ENCODE peak calls at places on chromosome 4, in seven cellular contexts. One of them, this sample, is unnamed.

GRCh38 chr4:75344915-75345314 is 169.3 kb downstream of the RCHY1 start:
- DNase-seq in hepatocyte: peak; percentile 14
- DNase-seq in adipocyte: peak; percentile 77
- DNase-seq in psoas muscle: no peak
- DNase-seq in CD8-positive, alpha-beta memory T cell: no peak
- DNase-seq in right lobe of liver: no peak
- DNase-seq in CD8-positive, alpha-beta T cell: no peak
- DNase-seq in this sample: no peak

GRCh38 chr4:73620115-73620792 is at the start of gene RASSF6:
- DNase-seq in hepatocyte: peak; percentile 91
- DNase-seq in adipocyte: no peak
- DNase-seq in psoas muscle: no peak
- DNase-seq in CD8-positive, alpha-beta memory T cell: no peak
- DNase-seq in right lobe of liver: peak; percentile 74
- DNase-seq in CD8-positive, alpha-beta T cell: no peak
- DNase-seq in this sample: peak; percentile 73

GRCh38 chr4:144899393-144899792 is 198.6 kb downstream of the ANAPC10 start:
- DNase-seq in hepatocyte: no peak
- DNase-seq in adipocyte: no peak
- DNase-seq in psoas muscle: no peak
- DNase-seq in CD8-positive, alpha-beta memory T cell: no peak
- DNase-seq in right lobe of liver: no peak
- DNase-seq in CD8-positive, alpha-beta T cell: no peak
- DNase-seq in this sample: no peak

GRCh38 chr4:83371936-83372335 is 37.3 kb upstream of the HPSE start:
- DNase-seq in hepatocyte: peak; percentile 52
- DNase-seq in adipocyte: no peak
- DNase-seq in psoas muscle: no peak
- DNase-seq in CD8-positive, alpha-beta memory T cell: no peak
- DNase-seq in right lobe of liver: no peak
- DNase-seq in CD8-positive, alpha-beta T cell: no peak
- DNase-seq in this sample: no peak

GRCh38 chr4:7383251-7383650 is 51.5 kb downstream of the PSAPL1 start:
- DNase-seq in hepatocyte: no peak
- DNase-seq in adipocyte: no peak
- DNase-seq in psoas muscle: no peak
- DNase-seq in CD8-positive, alpha-beta memory T cell: no peak
- DNase-seq in right lobe of liver: no peak
- DNase-seq in CD8-positive, alpha-beta T cell: no peak
- DNase-seq in this sample: no peak

GRCh38 chr4:62210521-62210920 is 1010.4 kb downstream of the ADGRL3 start:
- DNase-seq in hepatocyte: no peak
- DNase-seq in adipocyte: no peak
- DNase-seq in psoas muscle: no peak
- DNase-seq in CD8-positive, alpha-beta memory T cell: no peak
- DNase-seq in right lobe of liver: no peak
- DNase-seq in CD8-positive, alpha-beta T cell: no peak
- DNase-seq in this sample: no peak

GRCh38 chr4:40933272-40934053 is 183.7 kb downstream of the NSUN7 start:
- DNase-seq in hepatocyte: no peak
- DNase-seq in adipocyte: no peak
- DNase-seq in psoas muscle: peak; percentile 63
- DNase-seq in CD8-positive, alpha-beta memory T cell: no peak
- DNase-seq in right lobe of liver: no peak
- DNase-seq in CD8-positive, alpha-beta T cell: no peak
- DNase-seq in this sample: no peak

GRCh38 chr4:98564847-98565246 is 93.6 kb downstream of the TSPAN5 start:
- DNase-seq in hepatocyte: no peak
- DNase-seq in adipocyte: no peak
- DNase-seq in psoas muscle: no peak
- DNase-seq in CD8-positive, alpha-beta memory T cell: no peak
- DNase-seq in right lobe of liver: no peak
- DNase-seq in CD8-positive, alpha-beta T cell: no peak
- DNase-seq in this sample: peak; percentile 52

GRCh38 chr4:7629855-7630254 is 195.1 kb upstream of the PSAPL1 start:
- DNase-seq in hepatocyte: no peak
- DNase-seq in adipocyte: no peak
- DNase-seq in psoas muscle: no peak
- DNase-seq in CD8-positive, alpha-beta memory T cell: no peak
- DNase-seq in right lobe of liver: no peak
- DNase-seq in CD8-positive, alpha-beta T cell: no peak
- DNase-seq in this sample: no peak

GRCh38 chr4:164800786-164801185 is 46.9 kb downstream of the SMIM31 start:
- DNase-seq in hepatocyte: no peak
- DNase-seq in adipocyte: no peak
- DNase-seq in psoas muscle: no peak
- DNase-seq in CD8-positive, alpha-beta memory T cell: no peak
- DNase-seq in right lobe of liver: no peak
- DNase-seq in CD8-positive, alpha-beta T cell: no peak
- DNase-seq in this sample: no peak

GRCh38 chr4:101667348-101667747 is 123.2 kb upstream of the BANK1 start:
- DNase-seq in hepatocyte: no peak
- DNase-seq in adipocyte: no peak
- DNase-seq in psoas muscle: no peak
- DNase-seq in CD8-positive, alpha-beta memory T cell: no peak
- DNase-seq in right lobe of liver: no peak
- DNase-seq in CD8-positive, alpha-beta T cell: no peak
- DNase-seq in this sample: no peak

GRCh38 chr4:138175337-138175794 is 66.8 kb downstream of the SLC7A11 start:
- DNase-seq in hepatocyte: peak; percentile 81
- DNase-seq in adipocyte: peak; percentile 52
- DNase-seq in psoas muscle: no peak
- DNase-seq in CD8-positive, alpha-beta memory T cell: no peak
- DNase-seq in right lobe of liver: peak; percentile 21
- DNase-seq in CD8-positive, alpha-beta T cell: no peak
- DNase-seq in this sample: no peak

GRCh38 chr4:100314057-100314456 is 123.8 kb upstream of the DDIT4L start:
- DNase-seq in hepatocyte: no peak
- DNase-seq in adipocyte: no peak
- DNase-seq in psoas muscle: no peak
- DNase-seq in CD8-positive, alpha-beta memory T cell: no peak
- DNase-seq in right lobe of liver: no peak
- DNase-seq in CD8-positive, alpha-beta T cell: no peak
- DNase-seq in this sample: peak; percentile 47

GRCh38 chr4:74218201-74218600 is 60.3 kb downstream of the MTHFD2L start:
- DNase-seq in hepatocyte: no peak
- DNase-seq in adipocyte: peak; percentile 25
- DNase-seq in psoas muscle: no peak
- DNase-seq in CD8-positive, alpha-beta memory T cell: no peak
- DNase-seq in right lobe of liver: no peak
- DNase-seq in CD8-positive, alpha-beta T cell: no peak
- DNase-seq in this sample: no peak

GRCh38 chr4:140152760-140153418 is 1.1 kb downstream of the MAML3 start:
- DNase-seq in hepatocyte: peak; percentile 76
- DNase-seq in adipocyte: peak; percentile 75
- DNase-seq in psoas muscle: peak; percentile 76
- DNase-seq in CD8-positive, alpha-beta memory T cell: peak; percentile 36
- DNase-seq in right lobe of liver: peak; percentile 71
- DNase-seq in CD8-positive, alpha-beta T cell: peak; percentile 54
- DNase-seq in this sample: peak; percentile 71

GRCh38 chr4:40152642-40153041 is 44.2 kb upstream of the RHOH start:
- DNase-seq in hepatocyte: no peak
- DNase-seq in adipocyte: no peak
- DNase-seq in psoas muscle: no peak
- DNase-seq in CD8-positive, alpha-beta memory T cell: peak; percentile 6
- DNase-seq in right lobe of liver: no peak
- DNase-seq in CD8-positive, alpha-beta T cell: peak; percentile 44
- DNase-seq in this sample: no peak

GRCh38 chr4:42396361-42397255 is 680 bp upstream of the SHISA3 start:
- DNase-seq in hepatocyte: no peak
- DNase-seq in adipocyte: no peak
- DNase-seq in psoas muscle: peak; percentile 52
- DNase-seq in CD8-positive, alpha-beta memory T cell: no peak
- DNase-seq in right lobe of liver: no peak
- DNase-seq in CD8-positive, alpha-beta T cell: no peak
- DNase-seq in this sample: peak; percentile 49

GRCh38 chr4:181966084-181966483 is 277.1 kb upstream of the TENM3 start:
- DNase-seq in hepatocyte: no peak
- DNase-seq in adipocyte: peak; percentile 60
- DNase-seq in psoas muscle: no peak
- DNase-seq in CD8-positive, alpha-beta memory T cell: no peak
- DNase-seq in right lobe of liver: no peak
- DNase-seq in CD8-positive, alpha-beta T cell: no peak
- DNase-seq in this sample: no peak

GRCh38 chr4:86640469-86640868 is 46.4 kb downstream of the PTPN13 start:
- DNase-seq in hepatocyte: no peak
- DNase-seq in adipocyte: no peak
- DNase-seq in psoas muscle: no peak
- DNase-seq in CD8-positive, alpha-beta memory T cell: no peak
- DNase-seq in right lobe of liver: no peak
- DNase-seq in CD8-positive, alpha-beta T cell: no peak
- DNase-seq in this sample: no peak

GRCh38 chr4:19636451-19636850 is 615.3 kb upstream of the SLIT2 start:
- DNase-seq in hepatocyte: no peak
- DNase-seq in adipocyte: peak; percentile 69
- DNase-seq in psoas muscle: no peak
- DNase-seq in CD8-positive, alpha-beta memory T cell: no peak
- DNase-seq in right lobe of liver: no peak
- DNase-seq in CD8-positive, alpha-beta T cell: no peak
- DNase-seq in this sample: no peak

GRCh38 chr4:184528713-184529112 is 54.4 kb upstream of the IRF2 start:
- DNase-seq in hepatocyte: no peak
- DNase-seq in adipocyte: no peak
- DNase-seq in psoas muscle: no peak
- DNase-seq in CD8-positive, alpha-beta memory T cell: no peak
- DNase-seq in right lobe of liver: no peak
- DNase-seq in CD8-positive, alpha-beta T cell: no peak
- DNase-seq in this sample: no peak

GRCh38 chr4:184534511-184535391 is 60.4 kb upstream of the IRF2 start:
- DNase-seq in hepatocyte: peak; percentile 29
- DNase-seq in adipocyte: peak; percentile 84
- DNase-seq in psoas muscle: no peak
- DNase-seq in CD8-positive, alpha-beta memory T cell: peak; percentile 52
- DNase-seq in right lobe of liver: no peak
- DNase-seq in CD8-positive, alpha-beta T cell: no peak
- DNase-seq in this sample: no peak

GRCh38 chr4:184526228-184526627 is 51.9 kb upstream of the IRF2 start:
- DNase-seq in hepatocyte: no peak
- DNase-seq in adipocyte: no peak
- DNase-seq in psoas muscle: no peak
- DNase-seq in CD8-positive, alpha-beta memory T cell: no peak
- DNase-seq in right lobe of liver: no peak
- DNase-seq in CD8-positive, alpha-beta T cell: no peak
- DNase-seq in this sample: no peak

DNA sequence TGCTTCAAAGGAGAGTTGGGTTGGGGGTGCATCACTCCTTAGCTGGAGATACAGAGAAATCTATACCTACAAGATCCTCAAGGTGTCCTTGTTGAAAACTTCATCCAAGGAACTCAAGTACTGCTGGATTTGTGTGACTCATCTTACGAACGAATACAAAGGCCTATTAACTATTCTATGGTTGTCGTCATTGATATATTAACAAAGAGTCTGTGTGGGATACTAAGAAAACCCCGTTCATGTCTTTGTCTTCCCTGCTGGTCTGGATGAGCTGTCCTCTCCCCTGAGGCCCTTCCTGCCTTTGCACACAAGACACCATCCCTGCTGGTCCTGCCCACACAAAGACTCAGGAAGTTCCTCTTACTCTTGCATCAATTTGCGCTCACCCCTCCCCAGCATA is 54.9 kb upstream of the IRF2 start:
- DNase-seq in hepatocyte: no peak
- DNase-seq in adipocyte: no peak
- DNase-seq in psoas muscle: no peak
- DNase-seq in CD8-positive, alpha-beta memory T cell: no peak
- DNase-seq in right lobe of liver: no peak
- DNase-seq in CD8-positive, alpha-beta T cell: no peak
- DNase-seq in this sample: no peak
- H3K27me3 ChIP-seq in hepatocyte: no peaks in the 10 kb centered on the region
- H3K27me3 ChIP-seq in adipocyte: no peaks in the 10 kb centered on the region
- H3K27me3 ChIP-seq in psoas muscle: no peaks in the 10 kb centered on the region
- H3K27me3 ChIP-seq in CD8-positive, alpha-beta memory T cell: no peaks in the 10 kb centered on the region
- H3K27me3 ChIP-seq in right lobe of liver: no peaks in the 10 kb centered on the region
- H3K27me3 ChIP-seq in CD8-positive, alpha-beta T cell: no peaks in the 10 kb centered on the region
- H3K27me3 ChIP-seq in this sample: no peaks in the 10 kb centered on the region

GRCh38 chr4:8724436-8725070 is 132.0 kb downstream of the CPZ start:
- DNase-seq in hepatocyte: no peak
- DNase-seq in adipocyte: no peak
- DNase-seq in psoas muscle: peak; percentile 13
- DNase-seq in CD8-positive, alpha-beta memory T cell: no peak
- DNase-seq in right lobe of liver: peak; percentile 8
- DNase-seq in CD8-positive, alpha-beta T cell: no peak
- DNase-seq in this sample: no peak
- H3K27me3 ChIP-seq in hepatocyte: peaks cover 15% of the 10 kb centered on the region
- H3K27me3 ChIP-seq in adipocyte: peaks cover 36% of the 10 kb centered on the region
- H3K27me3 ChIP-seq in psoas muscle: no peaks in the 10 kb centered on the region
- H3K27me3 ChIP-seq in CD8-positive, alpha-beta memory T cell: no peaks in the 10 kb centered on the region
- H3K27me3 ChIP-seq in right lobe of liver: no peaks in the 10 kb centered on the region
- H3K27me3 ChIP-seq in CD8-positive, alpha-beta T cell: no peaks in the 10 kb centered on the region
- H3K27me3 ChIP-seq in this sample: no peaks in the 10 kb centered on the region

GRCh38 chr4:5885733-5886132 is 7.2 kb downstream of the CRMP1 start:
- DNase-seq in hepatocyte: no peak
- DNase-seq in adipocyte: no peak
- DNase-seq in psoas muscle: no peak
- DNase-seq in CD8-positive, alpha-beta memory T cell: no peak
- DNase-seq in right lobe of liver: no peak
- DNase-seq in CD8-positive, alpha-beta T cell: no peak
- DNase-seq in this sample: no peak

GRCh38 chr4:5882947-5883346 is 9.9 kb downstream of the CRMP1 start:
- DNase-seq in hepatocyte: no peak
- DNase-seq in adipocyte: no peak
- DNase-seq in psoas muscle: no peak
- DNase-seq in CD8-positive, alpha-beta memory T cell: no peak
- DNase-seq in right lobe of liver: no peak
- DNase-seq in CD8-positive, alpha-beta T cell: no peak
- DNase-seq in this sample: no peak

GRCh38 chr4:5883916-5884315 is 9.0 kb downstream of the CRMP1 start:
- DNase-seq in hepatocyte: no peak
- DNase-seq in adipocyte: no peak
- DNase-seq in psoas muscle: no peak
- DNase-seq in CD8-positive, alpha-beta memory T cell: no peak
- DNase-seq in right lobe of liver: no peak
- DNase-seq in CD8-positive, alpha-beta T cell: no peak
- DNase-seq in this sample: no peak

GRCh38 chr4:5887011-5887360 is 5.9 kb downstream of the CRMP1 start:
- DNase-seq in hepatocyte: no peak
- DNase-seq in adipocyte: no peak
- DNase-seq in psoas muscle: no peak
- DNase-seq in CD8-positive, alpha-beta memory T cell: no peak
- DNase-seq in right lobe of liver: no peak
- DNase-seq in CD8-positive, alpha-beta T cell: no peak
- DNase-seq in this sample: no peak

GRCh38 chr4:5884804-5885203 is 8.1 kb downstream of the CRMP1 start:
- DNase-seq in hepatocyte: no peak
- DNase-seq in adipocyte: no peak
- DNase-seq in psoas muscle: no peak
- DNase-seq in CD8-positive, alpha-beta memory T cell: no peak
- DNase-seq in right lobe of liver: no peak
- DNase-seq in CD8-positive, alpha-beta T cell: no peak
- DNase-seq in this sample: no peak
- H3K27me3 ChIP-seq in hepatocyte: peaks cover 54% of the 10 kb centered on the region
- H3K27me3 ChIP-seq in adipocyte: peaks cover 56% of the 10 kb centered on the region
- H3K27me3 ChIP-seq in psoas muscle: no peaks in the 10 kb centered on the region
- H3K27me3 ChIP-seq in CD8-positive, alpha-beta memory T cell: peaks cover 10% of the 10 kb centered on the region
- H3K27me3 ChIP-seq in right lobe of liver: peaks cover 8% of the 10 kb centered on the region
- H3K27me3 ChIP-seq in CD8-positive, alpha-beta T cell: peaks cover 14% of the 10 kb centered on the region
- H3K27me3 ChIP-seq in this sample: peaks cover 13% of the 10 kb centered on the region

DNA sequence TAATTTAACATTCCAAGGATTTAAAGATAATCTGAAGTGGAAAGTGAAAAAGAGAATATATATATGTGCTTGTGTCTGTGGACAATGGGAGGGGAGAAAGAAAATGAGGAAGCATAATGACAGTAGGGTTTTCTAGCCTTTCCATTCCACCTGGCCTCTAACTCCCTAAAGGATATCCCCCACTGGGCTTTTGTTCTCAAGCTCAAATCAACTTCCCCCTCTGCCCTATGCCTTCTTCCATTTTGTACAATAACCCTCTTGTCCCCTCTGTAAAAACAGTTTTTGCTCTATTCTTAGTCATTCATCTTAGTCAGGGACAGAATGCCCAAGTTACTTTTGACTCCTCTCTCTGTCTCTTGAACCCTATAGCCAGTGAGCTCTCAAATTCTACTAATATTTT is 23.6 kb downstream of the ANTXR2 start:
- DNase-seq in hepatocyte: no peak
- DNase-seq in adipocyte: no peak
- DNase-seq in psoas muscle: no peak
- DNase-seq in CD8-positive, alpha-beta memory T cell: no peak
- DNase-seq in right lobe of liver: no peak
- DNase-seq in CD8-positive, alpha-beta T cell: no peak
- DNase-seq in this sample: peak; percentile 55
- H3K27me3 ChIP-seq in hepatocyte: no peaks in the 10 kb centered on the region
- H3K27me3 ChIP-seq in adipocyte: no peaks in the 10 kb centered on the region
- H3K27me3 ChIP-seq in psoas muscle: no peaks in the 10 kb centered on the region
- H3K27me3 ChIP-seq in CD8-positive, alpha-beta memory T cell: no peaks in the 10 kb centered on the region
- H3K27me3 ChIP-seq in right lobe of liver: no peaks in the 10 kb centered on the region
- H3K27me3 ChIP-seq in CD8-positive, alpha-beta T cell: no peaks in the 10 kb centered on the region
- H3K27me3 ChIP-seq in this sample: no peaks in the 10 kb centered on the region

This sample was measured in neural progenitor cell.